ENCODE peak calls at places on chromosomes 4 and X, in seven cellular contexts. V is MM.1S, G is GM23248, U is astrocyte, S is HCT116, J is hepatocyte, I is fibroblast of lung. R is an unnamed sample.

GRCh38 chr4:183335369-183335940 is 13.2 kb upstream of the CLDN24 start:
- DNase-seq in J (peak), G (peak), V (no peak), I (peak), S (peak), U (peak), R (peak)

GRCh38 chr4:9987749-9988346 is 33.4 kb downstream of the SLC2A9 start:
- DNase-seq in S (no peak), G (no peak), J (no peak), V (no peak), I (no peak), U (no peak), R (no peak)

GRCh38 chrX:123153846-123154335 is 30.2 kb upstream of the GRIA3 start:
- DNase-seq in V (no peak), I (peak), S (no peak), J (peak), U (peak), G (no peak), R (no peak)

GRCh38 chrX:13699183-13699826 is 10.4 kb downstream of the RAB9A start:
- DNase-seq in V (no peak), U (peak), S (no peak), J (peak), G (peak), I (peak), R (no peak)

GRCh38 chr4:87566276-87566675 is 37.1 kb upstream of the SPARCL1 start:
- DNase-seq in G (no peak), S (no peak), U (no peak), V (no peak), I (no peak), J (no peak), R (peak)

GRCh38 chrX:134294548-134294947 is 57.6 kb downstream of the CCDC160 start:
- DNase-seq in J (no peak), G (peak), V (no peak), I (no peak), S (no peak), U (no peak), R (peak)

GRCh38 chr4:126718161-126718560 is 914.6 kb upstream of the INTU start:
- DNase-seq in S (no peak), V (no peak), G (no peak), I (peak), U (peak), J (peak), R (no peak)

GRCh38 chrX:40945366-40945713 is 139.9 kb upstream of the USP9X start:
- DNase-seq in S (peak), J (peak), V (no peak), I (peak), U (peak), G (peak), R (peak)

GRCh38 chr4:64911846-64912245 is 502.6 kb upstream of the TECRL start:
- DNase-seq in U (no peak), I (no peak), S (no peak), G (no peak), V (no peak), J (no peak), R (peak)

GRCh38 chr4:4862665-4863482 is 3.4 kb downstream of the MSX1 start:
- DNase-seq in S (no peak), U (no peak), I (no peak), V (no peak), J (no peak), G (no peak), R (no peak)

GRCh38 chr4:188428935-188429334 is 289.7 kb downstream of the TRIML1 start:
- DNase-seq in S (no peak), V (no peak), G (no peak), I (no peak), J (no peak), U (no peak), R (peak)

GRCh38 chr4:121697626-121698025 is 846 bp upstream of the ANXA5 start:
- DNase-seq in I (no peak), G (no peak), J (no peak), V (no peak), S (no peak), U (no peak), R (no peak)

GRCh38 chr4:6221851-6222760 is 21.8 kb upstream of the JAKMIP1 start:
- DNase-seq in U (no peak), V (no peak), S (peak), I (peak), G (peak), J (peak), R (no peak)

GRCh38 chrX:119008122-119008744 is 33.8 kb downstream of the LONRF3 start:
- DNase-seq in I (no peak), G (peak), V (peak), U (no peak), J (peak), S (no peak), R (peak)

GRCh38 chr4:41727861-41728570 is 20.5 kb downstream of the PHOX2B start:
- DNase-seq in J (no peak), U (no peak), G (no peak), S (no peak), I (no peak), V (no peak), R (no peak)

GRCh38 chr4:182876427-182876826 is 40.8 kb downstream of the DCTD start:
- DNase-seq in S (no peak), G (no peak), J (no peak), U (no peak), I (no peak), V (no peak), R (no peak)

GRCh38 chr4:56238251-56238650 is 149.0 kb downstream of the AASDH start:
- DNase-seq in S (no peak), V (no peak), J (no peak), U (no peak), I (no peak), G (no peak), R (no peak)

GRCh38 chr4:56241500-56241899 is 145.8 kb downstream of the AASDH start:
- DNase-seq in V (no peak), I (no peak), G (no peak), J (peak), S (no peak), U (no peak), R (no peak)

GRCh38 chr4:56243107-56243506 is 144.2 kb downstream of the AASDH start:
- DNase-seq in I (no peak), U (no peak), S (no peak), J (no peak), V (no peak), G (no peak), R (no peak)

GRCh38 chr4:56244681-56245080 is 142.6 kb downstream of the AASDH start:
- DNase-seq in V (no peak), S (no peak), J (no peak), G (no peak), I (no peak), U (no peak), R (no peak)

GRCh38 chr4:56240554-56241190 is 146.6 kb downstream of the AASDH start:
- DNase-seq in G (no peak), S (no peak), J (peak), U (peak), I (peak), V (no peak), R (no peak)
- H3K27ac ChIP-seq in G (no peak), S (no peak), J (peak), U (no peak), I (no peak), V (no peak), R (no peak)

GRCh38 chr4:85953651-85954018 is 406.2 kb downstream of the MAPK10 start:
- DNase-seq in S (peak), I (peak), G (peak), V (no peak), J (peak), U (no peak), R (peak)
- H3K4me2 ChIP-seq in S (peak), I (no peak), G (peak), V (no peak), J (no peak), U (peak), R (peak)

DNA sequence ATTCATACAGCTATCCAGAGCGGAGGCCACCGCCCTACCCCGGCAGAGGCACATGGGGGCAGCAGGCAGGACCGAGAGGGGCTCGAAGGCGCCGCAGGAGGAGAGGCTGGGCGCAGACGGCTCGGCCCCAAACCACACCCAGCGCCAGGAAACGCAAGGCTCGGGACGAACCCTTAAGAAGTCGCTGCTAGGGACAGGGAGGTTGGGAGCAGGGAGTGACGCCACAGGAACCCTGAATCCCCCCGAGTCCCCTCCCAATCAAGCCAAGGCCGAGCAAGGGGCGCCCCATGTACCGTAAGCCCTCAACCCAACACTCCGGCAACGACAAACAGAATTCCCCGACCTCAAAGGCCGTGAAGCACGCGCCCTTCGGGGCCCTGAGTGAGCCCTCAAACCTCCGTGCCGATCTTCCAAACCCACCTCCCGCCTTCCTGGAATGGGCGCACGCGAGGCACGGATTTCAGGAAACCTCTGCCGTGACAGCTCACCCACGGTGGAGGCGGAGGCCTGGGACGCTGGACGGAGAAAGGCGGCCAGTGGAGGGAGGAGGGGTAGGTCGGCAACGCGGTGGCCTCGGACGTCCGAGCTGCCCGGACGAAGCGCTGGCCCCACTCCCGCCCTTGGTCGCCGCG is 1.8 kb downstream of the ZFYVE28 start:
- DNase-seq in I (peak), J (no peak), U (no peak), S (no peak), V (no peak), G (peak), R (no peak)
- TF ChIP-seq EZH2 in I (peak), J (peak), U (peak), S (no peak), V (no peak), G (no peak), R (no peak)

GRCh38 chr4:15413623-15414019 is 14.2 kb upstream of the C1QTNF7 start:
- DNase-seq in V (no peak), U (no peak), J (no peak), S (no peak), G (no peak), I (no peak), R (no peak)
- H3K27ac ChIP-seq in V (no peak), U (no peak), J (no peak), S (no peak), G (no peak), I (no peak), R (no peak)

GRCh38 chr4:98150092-98150761 is 7.0 kb upstream of the STPG2 start:
- DNase-seq in V (no peak), U (no peak), G (peak), J (no peak), S (no peak), I (peak), R (peak)
- H3K4me2 ChIP-seq in V (no peak), U (no peak), G (no peak), J (no peak), S (no peak), I (no peak), R (no peak)

GRCh38 chr4:8861576-8862279 is 9.9 kb downstream of the HMX1 start:
- DNase-seq in V (no peak), J (no peak), S (no peak), U (no peak), I (no peak), G (no peak), R (no peak)
- TF ChIP-seq EZH2 in V (no peak), J (peak), S (no peak), U (peak), I (peak), G (no peak), R (no peak)

GRCh38 chr4:173171098-173171497 is 2.5 kb downstream of the GALNT7 start:
- DNase-seq in S (no peak), G (peak), I (peak), J (peak), U (no peak), V (no peak), R (peak)

GRCh38 chr4:173176010-173176409 is 7.4 kb downstream of the GALNT7 start:
- DNase-seq in G (no peak), S (no peak), U (no peak), V (no peak), I (no peak), J (no peak), R (no peak)

GRCh38 chr4:173177232-173177631 is 8.6 kb downstream of the GALNT7 start:
- DNase-seq in S (no peak), U (no peak), J (no peak), I (no peak), V (no peak), G (no peak), R (no peak)

GRCh38 chr4:173171987-173172386 is 3.4 kb downstream of the GALNT7 start:
- DNase-seq in U (no peak), G (no peak), V (no peak), I (no peak), J (no peak), S (no peak), R (no peak)

GRCh38 chr4:173174184-173175156 is 5.9 kb downstream of the GALNT7 start:
- DNase-seq in I (no peak), V (no peak), G (no peak), U (no peak), S (no peak), J (peak), R (peak)
- H3K27ac ChIP-seq in I (no peak), V (no peak), G (no peak), U (no peak), S (no peak), J (no peak), R (no peak)

GRCh38 chrX:19904778-19905367 is 17.5 kb upstream of the SH3KBP1 start:
- DNase-seq in I (peak), U (no peak), S (peak), G (peak), J (peak), V (peak), R (peak)
- H3K4me2 ChIP-seq in I (no peak), U (no peak), S (no peak), G (no peak), J (no peak), V (peak), R (peak)

R was measured in PC-3.